ENCODE peak calls at places on chromosomes 5 and 9, in six cellular contexts. W is NB4, M is upper lobe of right lung, F is Peyer's patch, K is uterus, G is type B pancreatic cell. U is an unnamed sample.

GRCh38 chr9:34123682-34124081 is 2.8 kb downstream of the DCAF12 start:
- DNase-seq in W (peak; percentile 98), M (no peak), F (peak; percentile 73), K (no peak), G (no peak), U (peak; percentile 86)

GRCh38 chr5:94674841-94675382 is 56.4 kb downstream of the SLF1 start:
- DNase-seq in W (no peak), M (no peak), F (no peak), K (no peak), G (no peak), U (no peak)

GRCh38 chr5:96483878-96484277 is 50.8 kb upstream of the PCSK1 start:
- DNase-seq in W (peak; percentile 49), M (no peak), F (no peak), K (no peak), G (no peak), U (no peak)

GRCh38 chr5:179912951-179913350 is 5.3 kb upstream of the TBC1D9B start:
- DNase-seq in W (no peak), M (no peak), F (no peak), K (no peak), G (no peak), U (no peak)

GRCh38 chr5:91200692-91201091 is 182.4 kb downstream of the ARRDC3 start:
- DNase-seq in W (no peak), M (no peak), F (no peak), K (no peak), G (no peak), U (no peak)

GRCh38 chr5:112684737-112685136 is 52.9 kb upstream of the APC start:
- DNase-seq in W (no peak), M (no peak), F (no peak), K (peak; percentile 26), G (no peak), U (no peak)

GRCh38 chr9:36504154-36504550 is 68.5 kb upstream of the MELK start:
- DNase-seq in W (no peak), M (no peak), F (no peak), K (no peak), G (no peak), U (no peak)

GRCh38 chr5:176612008-176612407 is 2.1 kb upstream of the GPRIN1 start:
- DNase-seq in W (no peak), M (no peak), F (no peak), K (no peak), G (no peak), U (no peak)

GRCh38 chr9:98971168-98971914 is 27.6 kb downstream of the COL15A1 start:
- DNase-seq in W (peak; percentile 18), M (no peak), F (no peak), K (no peak), G (no peak), U (no peak)

GRCh38 chr9:130030821-130031481 is 12.0 kb downstream of the FNBP1 start:
- DNase-seq in W (no peak), M (no peak), F (no peak), K (no peak), G (no peak), U (no peak)

GRCh38 chr5:101626572-101626971 is 669.5 kb downstream of the SLCO4C1 start:
- DNase-seq in W (no peak), M (no peak), F (no peak), K (no peak), G (no peak), U (no peak)

GRCh38 chr9:107489687-107490605 is at the start of gene KLF4:
- DNase-seq in W (peak; percentile 92), M (peak; percentile 94), F (peak; percentile 93), K (peak; percentile 92), G (peak; percentile 90), U (peak; percentile 93)

GRCh38 chr9:107462691-107463090 is 26.9 kb downstream of the KLF4 start:
- DNase-seq in W (no peak), M (no peak), F (no peak), K (no peak), G (no peak), U (no peak)

GRCh38 chr5:78920604-78921003 is 64.5 kb downstream of the ARSB start:
- DNase-seq in W (peak; percentile 54), M (no peak), F (no peak), K (peak; percentile 32), G (no peak), U (no peak)

GRCh38 chr5:175731172-175731571 is 73.3 kb downstream of the HRH2 start:
- DNase-seq in W (no peak), M (no peak), F (no peak), K (no peak), G (no peak), U (no peak)

GRCh38 chr9:85443190-85443598 is 298.6 kb downstream of the AGTPBP1 start:
- DNase-seq in W (no peak), M (no peak), F (no peak), K (no peak), G (no peak), U (no peak)

GRCh38 chr9:33852216-33852826 is 35.4 kb downstream of the UBE2R2 start:
- DNase-seq in W (peak; percentile 75), M (peak; percentile 71), F (peak; percentile 89), K (peak; percentile 49), G (no peak), U (peak; percentile 63)

DNA sequence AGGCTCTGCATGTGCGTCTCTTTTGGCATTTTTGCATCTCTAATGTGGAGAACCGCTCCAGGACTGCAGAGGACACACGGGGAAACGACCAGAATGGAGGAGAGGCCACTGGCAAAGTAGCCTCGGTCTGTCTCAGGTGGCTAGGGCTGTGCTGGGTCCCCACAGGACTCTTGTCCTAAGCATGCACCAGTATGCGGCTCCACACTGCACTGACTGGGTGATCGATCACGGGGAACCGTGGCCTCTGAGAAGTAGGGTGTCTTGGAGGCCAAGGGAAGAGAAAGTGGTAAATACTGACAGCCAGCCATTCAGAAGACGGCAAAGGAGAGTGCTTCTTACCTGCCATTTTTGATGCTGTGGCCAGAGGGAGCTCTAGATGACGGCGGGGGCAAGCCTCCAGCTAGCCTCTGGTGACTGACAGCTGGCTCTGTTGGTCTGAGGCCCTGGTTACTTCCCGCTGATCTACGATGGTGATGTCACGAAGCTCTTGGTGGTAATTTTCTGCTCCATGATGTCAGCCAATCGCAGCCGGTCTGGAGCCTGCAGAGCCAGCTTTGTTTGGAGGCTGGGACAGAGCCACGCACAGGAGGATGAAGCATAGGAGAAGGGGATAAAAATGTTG is 40.4 kb upstream of the GADD45G start:
- DNase-seq in W (peak; percentile 70), M (no peak), F (no peak), K (no peak), G (no peak), U (no peak)
- TF ChIP-seq CTCF in W (peak; percentile 31), M (no peak), F (peak; percentile 22), K (no peak), G (peak; percentile 29), U (no peak)

GRCh38 chr5:16417392-16418074 is 48.1 kb downstream of the ZNF622 start:
- DNase-seq in W (no peak), M (no peak), F (no peak), K (no peak), G (no peak), U (no peak)

GRCh38 chr5:16413461-16413860 is 52.1 kb downstream of the ZNF622 start:
- DNase-seq in W (no peak), M (no peak), F (no peak), K (no peak), G (no peak), U (no peak)

GRCh38 chr5:16412556-16412955 is 53.0 kb downstream of the ZNF622 start:
- DNase-seq in W (no peak), M (no peak), F (no peak), K (no peak), G (no peak), U (no peak)

DNA sequence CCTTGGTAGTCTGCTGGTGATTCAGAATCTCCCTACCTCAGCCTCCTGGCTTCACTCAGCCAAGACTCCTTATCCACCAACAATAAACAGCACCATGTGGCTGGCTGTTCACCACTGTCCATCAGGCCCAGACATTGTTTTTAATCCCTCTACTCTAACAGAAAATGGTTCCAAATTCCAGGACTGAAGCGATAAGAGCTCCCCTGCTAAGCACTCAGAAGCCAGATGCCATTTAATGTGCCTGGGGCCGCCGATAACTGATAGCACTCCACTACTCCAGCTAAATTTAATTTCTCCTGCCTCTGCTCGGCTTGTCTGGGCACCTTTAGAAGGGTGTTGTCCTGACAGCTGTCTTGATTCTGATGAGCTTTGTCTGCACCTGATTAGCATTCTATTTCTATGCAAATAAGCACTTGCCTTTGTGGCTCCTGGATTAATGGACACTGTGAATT is 47.1 kb downstream of the ZNF622 start:
- DNase-seq in W (no peak), M (no peak), F (no peak), K (no peak), G (no peak), U (no peak)
- TF ChIP-seq CTCF in W (no peak), M (no peak), F (no peak), K (no peak), G (no peak), U (no peak)

DNA sequence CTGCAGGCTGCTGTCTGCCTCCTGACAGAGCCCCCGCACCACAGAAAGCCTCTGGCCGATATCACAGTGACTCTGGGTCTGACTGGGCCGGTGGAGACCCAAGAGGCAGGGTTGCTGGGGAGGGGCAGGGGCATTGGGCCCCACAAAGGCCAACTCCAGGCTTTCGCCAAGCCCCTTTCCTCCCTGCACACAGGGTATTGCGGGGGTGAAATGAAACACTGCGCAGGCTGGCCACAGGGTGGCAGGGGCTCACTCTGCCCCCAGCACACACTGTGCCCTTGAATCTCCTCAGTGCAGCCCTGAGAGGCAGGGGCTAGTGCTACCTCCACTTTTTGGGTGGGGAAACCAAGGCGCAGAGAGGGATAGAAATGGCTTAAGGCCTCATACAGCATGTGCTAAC is 44.6 kb downstream of the BARX1 start:
- DNase-seq in W (peak; percentile 8), M (no peak), F (no peak), K (no peak), G (no peak), U (no peak)
- TF ChIP-seq CTCF in W (peak; percentile 9), M (no peak), F (no peak), K (no peak), G (no peak), U (no peak)

GRCh38 chr9:75588808-75589207 is 301.7 kb upstream of the PCSK5 start:
- DNase-seq in W (no peak), M (no peak), F (no peak), K (no peak), G (no peak), U (no peak)
- TF ChIP-seq CTCF in W (no peak), M (peak; percentile 22), F (peak; percentile 28), K (no peak), G (peak; percentile 59), U (peak; percentile 49)

DNA sequence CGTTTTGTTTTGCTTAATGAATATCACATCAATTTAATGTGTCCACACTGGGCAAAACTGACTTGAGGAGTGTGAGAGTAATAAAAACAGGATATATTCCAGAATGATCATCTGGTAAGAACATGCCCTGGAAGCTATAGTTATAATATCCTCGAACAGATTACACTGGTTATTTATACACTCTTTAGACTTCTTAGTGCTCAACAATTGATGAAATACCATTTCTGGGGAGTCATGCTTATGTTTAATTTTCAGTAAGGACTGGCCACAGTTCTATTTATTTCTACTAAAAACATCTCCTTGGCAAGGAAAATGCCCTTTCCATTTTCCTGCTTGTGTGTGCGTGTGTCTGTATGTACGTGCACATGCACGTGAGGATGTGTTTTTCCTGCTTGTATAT is 205.0 kb downstream of the TRIO start:
- DNase-seq in W (no peak), M (no peak), F (no peak), K (no peak), G (no peak), U (no peak)
- TF ChIP-seq CTCF in W (no peak), M (no peak), F (no peak), K (no peak), G (no peak), U (no peak)